ENCODE peak calls at places on chromosomes 11 and 22, in five cellular contexts. W is CD14-positive monocyte; Z is activated CD8-positive, alpha-beta memory T cell treated with anti-CD3 and anti-CD28 coated beads, Interleukin-2, amount 50 U/mL, for 4 hours; J is brain microvascular endothelial cell; O is HEK293T. R is an unnamed sample.

GRCh38 chr11:116916052-116916451 is 78.6 kb upstream of the APOA1 start:
- DNase-seq in W (no peak), Z (no peak), J (no peak), O (no peak), R (no peak)

GRCh38 chr11:2270322-2271076 is at the start of gene ASCL2:
- DNase-seq in W (no peak), Z (no peak), J (no peak), O (no peak), R (no peak)

GRCh38 chr22:45585946-45586540 is 83.4 kb downstream of the FBLN1 start:
- DNase-seq in W (no peak), Z (no peak), J (no peak), O (no peak), R (no peak)

GRCh38 chr11:118988280-118988679 is 9.7 kb upstream of the CENATAC start:
- DNase-seq in W (no peak), Z (no peak), J (no peak), O (no peak), R (no peak)

GRCh38 chr11:4903484-4903883 is at the start of gene OR51A7:
- DNase-seq in W (no peak), Z (no peak), J (no peak), O (no peak), R (no peak)

GRCh38 chr11:131637469-131638175 is 267.2 kb downstream of the NTM start:
- DNase-seq in W (no peak), Z (no peak), J (no peak), O (no peak), R (no peak)

GRCh38 chr22:45422237-45422983 is 8.9 kb downstream of the RIBC2 start:
- DNase-seq in W (no peak), Z (no peak), J (no peak), O (no peak), R (no peak)

GRCh38 chr22:25833676-25834075 is 91.7 kb downstream of the MYO18B start:
- DNase-seq in W (no peak), Z (no peak), J (no peak), O (no peak), R (no peak)

GRCh38 chr11:68632802-68633201 is 51.5 kb upstream of the GAL start:
- DNase-seq in W (no peak), Z (no peak), J (peak), O (peak), R (no peak)

GRCh38 chr11:1836011-1836945 is 1.5 kb downstream of the SYT8 start:
- DNase-seq in W (no peak), Z (no peak), J (no peak), O (no peak), R (no peak)

GRCh38 chr22:26448334-26448733 is 19.3 kb downstream of the ASPHD2 start:
- DNase-seq in W (no peak), Z (no peak), J (no peak), O (no peak), R (no peak)

GRCh38 chr22:44309137-44309536 is 3.6 kb downstream of the SHISAL1 start:
- DNase-seq in W (no peak), Z (no peak), J (peak), O (no peak), R (peak)

GRCh38 chr11:76626921-76627391 is 43.6 kb downstream of the LRRC32 start:
- DNase-seq in W (peak), Z (no peak), J (peak), O (no peak), R (peak)

GRCh38 chr11:57103899-57104605 is 77.7 kb upstream of the LRRC55 start:
- DNase-seq in W (no peak), Z (no peak), J (no peak), O (no peak), R (no peak)

GRCh38 chr11:62889484-62890437 is 9.1 kb downstream of the SLC3A2 start:
- DNase-seq in W (no peak), Z (no peak), J (no peak), O (peak), R (no peak)

GRCh38 chr11:124896071-124896750 is 1.5 kb downstream of the ROBO4 start:
- DNase-seq in W (no peak), Z (no peak), J (no peak), O (no peak), R (no peak)

GRCh38 chr22:45807156-45807915 is 135.7 kb downstream of the ATXN10 start:
- DNase-seq in W (no peak), Z (no peak), J (peak), O (no peak), R (no peak)

R was measured in NK-92 treated with Interleukin-12 subunit alpha and Interleukin-12 subunit beta, amount 100 ng/mL, for 24 hours.